ENCODE peak calls at places on chromosomes 13 and 19, in ten cellular contexts. One of them, this sample, is unnamed.

GRCh38 chr19:51586103-51586728 is 15.1 kb downstream of the ZNF175 start:
- DNase-seq in lower lobe of right lung: no peak
- DNase-seq in heart right ventricle: no peak
- DNase-seq in gastrocnemius medialis: no peak
- DNase-seq in suprapubic skin: no peak
- DNase-seq in AG04450: no peak
- DNase-seq in left ventricle myocardium inferior: no peak
- DNase-seq in spleen: no peak
- DNase-seq in tibial nerve: no peak
- DNase-seq in IMR-90: no peak
- DNase-seq in this sample: no peak

GRCh38 chr13:38624822-38625221 is 62.1 kb upstream of the FREM2 start:
- DNase-seq in lower lobe of right lung: no peak
- DNase-seq in heart right ventricle: no peak
- DNase-seq in gastrocnemius medialis: no peak
- DNase-seq in suprapubic skin: no peak
- DNase-seq in AG04450: no peak
- DNase-seq in left ventricle myocardium inferior: no peak
- DNase-seq in spleen: no peak
- DNase-seq in tibial nerve: no peak
- DNase-seq in IMR-90: no peak
- DNase-seq in this sample: no peak

GRCh38 chr13:80214521-80214941 is 126.4 kb downstream of the SPRY2 start:
- DNase-seq in lower lobe of right lung: no peak
- DNase-seq in heart right ventricle: no peak
- DNase-seq in gastrocnemius medialis: no peak
- DNase-seq in suprapubic skin: no peak
- DNase-seq in AG04450: peak
- DNase-seq in left ventricle myocardium inferior: no peak
- DNase-seq in spleen: no peak
- DNase-seq in tibial nerve: no peak
- DNase-seq in IMR-90: peak
- DNase-seq in this sample: no peak

GRCh38 chr19:37979547-37980082 is 72.6 kb downstream of the SIPA1L3 start:
- DNase-seq in lower lobe of right lung: peak
- DNase-seq in heart right ventricle: no peak
- DNase-seq in gastrocnemius medialis: no peak
- DNase-seq in suprapubic skin: no peak
- DNase-seq in AG04450: no peak
- DNase-seq in left ventricle myocardium inferior: no peak
- DNase-seq in spleen: peak
- DNase-seq in tibial nerve: no peak
- DNase-seq in IMR-90: no peak
- DNase-seq in this sample: no peak

GRCh38 chr13:28754698-28755545 is 36.2 kb upstream of the SLC46A3 start:
- DNase-seq in lower lobe of right lung: no peak
- DNase-seq in heart right ventricle: peak
- DNase-seq in gastrocnemius medialis: no peak
- DNase-seq in suprapubic skin: no peak
- DNase-seq in AG04450: no peak
- DNase-seq in left ventricle myocardium inferior: peak
- DNase-seq in spleen: peak
- DNase-seq in tibial nerve: no peak
- DNase-seq in IMR-90: peak
- DNase-seq in this sample: no peak

GRCh38 chr19:13026478-13026999 is 31.3 kb downstream of the NFIX start:
- DNase-seq in lower lobe of right lung: no peak
- DNase-seq in heart right ventricle: no peak
- DNase-seq in gastrocnemius medialis: peak
- DNase-seq in suprapubic skin: no peak
- DNase-seq in AG04450: no peak
- DNase-seq in left ventricle myocardium inferior: no peak
- DNase-seq in spleen: no peak
- DNase-seq in tibial nerve: no peak
- DNase-seq in IMR-90: peak
- DNase-seq in this sample: peak

GRCh38 chr19:13846533-13847032 is 30.4 kb upstream of the NANOS3 start:
- DNase-seq in lower lobe of right lung: peak
- DNase-seq in heart right ventricle: peak
- DNase-seq in gastrocnemius medialis: peak
- DNase-seq in suprapubic skin: peak
- DNase-seq in AG04450: no peak
- DNase-seq in left ventricle myocardium inferior: peak
- DNase-seq in spleen: peak
- DNase-seq in tibial nerve: peak
- DNase-seq in IMR-90: peak
- DNase-seq in this sample: peak

GRCh38 chr13:107866666-107867623 is 348.4 kb downstream of the LIG4 start:
- DNase-seq in lower lobe of right lung: no peak
- DNase-seq in heart right ventricle: no peak
- DNase-seq in gastrocnemius medialis: no peak
- DNase-seq in suprapubic skin: no peak
- DNase-seq in AG04450: no peak
- DNase-seq in left ventricle myocardium inferior: no peak
- DNase-seq in spleen: no peak
- DNase-seq in tibial nerve: no peak
- DNase-seq in IMR-90: peak
- DNase-seq in this sample: no peak

GRCh38 chr13:27933580-27934328 is 14.0 kb downstream of the PDX1 start:
- DNase-seq in lower lobe of right lung: no peak
- DNase-seq in heart right ventricle: no peak
- DNase-seq in gastrocnemius medialis: no peak
- DNase-seq in suprapubic skin: no peak
- DNase-seq in AG04450: no peak
- DNase-seq in left ventricle myocardium inferior: no peak
- DNase-seq in spleen: no peak
- DNase-seq in tibial nerve: no peak
- DNase-seq in IMR-90: no peak
- DNase-seq in this sample: no peak

GRCh38 chr19:31147234-31147633 is 202.0 kb downstream of the TSHZ3 start:
- DNase-seq in lower lobe of right lung: no peak
- DNase-seq in heart right ventricle: no peak
- DNase-seq in gastrocnemius medialis: no peak
- DNase-seq in suprapubic skin: no peak
- DNase-seq in AG04450: no peak
- DNase-seq in left ventricle myocardium inferior: no peak
- DNase-seq in spleen: no peak
- DNase-seq in tibial nerve: no peak
- DNase-seq in IMR-90: no peak
- DNase-seq in this sample: no peak

GRCh38 chr13:23817833-23818232 is 71.4 kb downstream of the MIPEP start:
- DNase-seq in lower lobe of right lung: no peak
- DNase-seq in heart right ventricle: no peak
- DNase-seq in gastrocnemius medialis: no peak
- DNase-seq in suprapubic skin: no peak
- DNase-seq in AG04450: no peak
- DNase-seq in left ventricle myocardium inferior: no peak
- DNase-seq in spleen: no peak
- DNase-seq in tibial nerve: no peak
- DNase-seq in IMR-90: no peak
- DNase-seq in this sample: no peak

GRCh38 chr13:99314640-99315176 is 7.5 kb upstream of the GPR183 start:
- DNase-seq in lower lobe of right lung: no peak
- DNase-seq in heart right ventricle: no peak
- DNase-seq in gastrocnemius medialis: no peak
- DNase-seq in suprapubic skin: no peak
- DNase-seq in AG04450: no peak
- DNase-seq in left ventricle myocardium inferior: no peak
- DNase-seq in spleen: no peak
- DNase-seq in tibial nerve: no peak
- DNase-seq in IMR-90: peak
- DNase-seq in this sample: no peak

GRCh38 chr13:51017516-51017915 is 93.6 kb downstream of the C13orf42 start:
- DNase-seq in lower lobe of right lung: no peak
- DNase-seq in heart right ventricle: no peak
- DNase-seq in gastrocnemius medialis: no peak
- DNase-seq in suprapubic skin: no peak
- DNase-seq in AG04450: no peak
- DNase-seq in left ventricle myocardium inferior: no peak
- DNase-seq in spleen: no peak
- DNase-seq in tibial nerve: no peak
- DNase-seq in IMR-90: no peak
- DNase-seq in this sample: no peak

GRCh38 chr13:49733181-49733951 is 42.1 kb upstream of the EBPL start:
- DNase-seq in lower lobe of right lung: peak
- DNase-seq in heart right ventricle: no peak
- DNase-seq in gastrocnemius medialis: peak
- DNase-seq in suprapubic skin: no peak
- DNase-seq in AG04450: no peak
- DNase-seq in left ventricle myocardium inferior: no peak
- DNase-seq in spleen: no peak
- DNase-seq in tibial nerve: no peak
- DNase-seq in IMR-90: peak
- DNase-seq in this sample: no peak

GRCh38 chr13:27821566-27821965 is 29.3 kb downstream of the GSX1 start:
- DNase-seq in lower lobe of right lung: no peak
- DNase-seq in heart right ventricle: no peak
- DNase-seq in gastrocnemius medialis: no peak
- DNase-seq in suprapubic skin: no peak
- DNase-seq in AG04450: no peak
- DNase-seq in left ventricle myocardium inferior: no peak
- DNase-seq in spleen: no peak
- DNase-seq in tibial nerve: no peak
- DNase-seq in IMR-90: no peak
- DNase-seq in this sample: no peak

GRCh38 chr13:78298657-78299056 is 304.7 kb downstream of the POU4F1 start:
- DNase-seq in lower lobe of right lung: no peak
- DNase-seq in heart right ventricle: no peak
- DNase-seq in gastrocnemius medialis: no peak
- DNase-seq in suprapubic skin: no peak
- DNase-seq in AG04450: no peak
- DNase-seq in left ventricle myocardium inferior: no peak
- DNase-seq in spleen: no peak
- DNase-seq in tibial nerve: no peak
- DNase-seq in IMR-90: no peak
- DNase-seq in this sample: no peak

GRCh38 chr13:26965976-26966375 is 205.4 kb upstream of the GPR12 start:
- DNase-seq in lower lobe of right lung: peak
- DNase-seq in heart right ventricle: peak
- DNase-seq in gastrocnemius medialis: no peak
- DNase-seq in suprapubic skin: no peak
- DNase-seq in AG04450: peak
- DNase-seq in left ventricle myocardium inferior: peak
- DNase-seq in spleen: no peak
- DNase-seq in tibial nerve: no peak
- DNase-seq in IMR-90: peak
- DNase-seq in this sample: no peak

GRCh38 chr13:70634893-70635292 is 526.6 kb upstream of the KLHL1 start:
- DNase-seq in lower lobe of right lung: no peak
- DNase-seq in heart right ventricle: no peak
- DNase-seq in gastrocnemius medialis: no peak
- DNase-seq in suprapubic skin: no peak
- DNase-seq in AG04450: no peak
- DNase-seq in left ventricle myocardium inferior: no peak
- DNase-seq in spleen: no peak
- DNase-seq in tibial nerve: no peak
- DNase-seq in IMR-90: no peak
- DNase-seq in this sample: no peak

GRCh38 chr19:52307275-52307674 is 10.3 kb downstream of the ZNF480 start:
- DNase-seq in lower lobe of right lung: no peak
- DNase-seq in heart right ventricle: no peak
- DNase-seq in gastrocnemius medialis: no peak
- DNase-seq in suprapubic skin: no peak
- DNase-seq in AG04450: no peak
- DNase-seq in left ventricle myocardium inferior: no peak
- DNase-seq in spleen: no peak
- DNase-seq in tibial nerve: no peak
- DNase-seq in IMR-90: peak
- DNase-seq in this sample: no peak

GRCh38 chr19:15244106-15244803 is 12.0 kb upstream of the EPHX3 start:
- DNase-seq in lower lobe of right lung: no peak
- DNase-seq in heart right ventricle: no peak
- DNase-seq in gastrocnemius medialis: no peak
- DNase-seq in suprapubic skin: no peak
- DNase-seq in AG04450: no peak
- DNase-seq in left ventricle myocardium inferior: no peak
- DNase-seq in spleen: no peak
- DNase-seq in tibial nerve: no peak
- DNase-seq in IMR-90: no peak
- DNase-seq in this sample: no peak
- TF ChIP-seq CTCF in lower lobe of right lung: no peak
- TF ChIP-seq CTCF in heart right ventricle: no peak
- TF ChIP-seq CTCF in gastrocnemius medialis: no peak
- TF ChIP-seq CTCF in suprapubic skin: no peak
- TF ChIP-seq CTCF in AG04450: no peak
- TF ChIP-seq CTCF in left ventricle myocardium inferior: no peak
- TF ChIP-seq CTCF in spleen: no peak
- TF ChIP-seq CTCF in tibial nerve: no peak
- TF ChIP-seq CTCF in IMR-90: no peak
- TF ChIP-seq CTCF in this sample: no peak

GRCh38 chr19:33438987-33439781 is 65.7 kb downstream of the CEBPG start:
- DNase-seq in lower lobe of right lung: peak
- DNase-seq in heart right ventricle: no peak
- DNase-seq in gastrocnemius medialis: no peak
- DNase-seq in suprapubic skin: no peak
- DNase-seq in AG04450: no peak
- DNase-seq in left ventricle myocardium inferior: peak
- DNase-seq in spleen: peak
- DNase-seq in tibial nerve: no peak
- DNase-seq in IMR-90: no peak
- DNase-seq in this sample: no peak
- H3K4me3 ChIP-seq in lower lobe of right lung: no peak
- H3K4me3 ChIP-seq in heart right ventricle: no peak
- H3K4me3 ChIP-seq in gastrocnemius medialis: no peak
- H3K4me3 ChIP-seq in suprapubic skin: no peak
- H3K4me3 ChIP-seq in AG04450: no peak
- H3K4me3 ChIP-seq in left ventricle myocardium inferior: no peak
- H3K4me3 ChIP-seq in spleen: no peak
- H3K4me3 ChIP-seq in tibial nerve: no peak
- H3K4me3 ChIP-seq in IMR-90: no peak
- H3K4me3 ChIP-seq in this sample: no peak

DNA sequence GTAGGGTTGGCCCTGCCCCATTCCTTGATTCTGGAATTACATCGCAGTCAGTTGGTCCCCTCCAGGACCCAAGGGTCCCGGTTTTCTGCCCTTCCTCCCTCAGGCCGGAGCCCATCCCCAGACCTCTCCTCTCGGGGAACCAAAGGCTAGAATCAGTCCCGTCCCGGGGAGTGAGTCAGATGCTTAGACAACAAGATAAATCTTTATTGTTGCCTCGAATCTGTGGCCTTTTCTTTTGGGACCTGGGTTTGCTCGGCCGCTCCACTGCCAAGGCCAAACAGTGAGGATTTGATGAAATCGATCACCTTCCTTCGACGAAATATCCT is 258 bp upstream of the RASIP1 start:
- DNase-seq in lower lobe of right lung: no peak
- DNase-seq in heart right ventricle: no peak
- DNase-seq in gastrocnemius medialis: no peak
- DNase-seq in suprapubic skin: no peak
- DNase-seq in AG04450: no peak
- DNase-seq in left ventricle myocardium inferior: no peak
- DNase-seq in spleen: no peak
- DNase-seq in tibial nerve: no peak
- DNase-seq in IMR-90: no peak
- DNase-seq in this sample: no peak
- H3K27ac ChIP-seq in lower lobe of right lung: peak
- H3K27ac ChIP-seq in heart right ventricle: peak
- H3K27ac ChIP-seq in gastrocnemius medialis: peak
- H3K27ac ChIP-seq in suprapubic skin: peak
- H3K27ac ChIP-seq in AG04450: no peak
- H3K27ac ChIP-seq in left ventricle myocardium inferior: peak
- H3K27ac ChIP-seq in spleen: peak
- H3K27ac ChIP-seq in tibial nerve: peak
- H3K27ac ChIP-seq in IMR-90: no peak
- H3K27ac ChIP-seq in this sample: no peak

GRCh38 chr13:32587014-32587773 is 942 bp downstream of the PDS5B start:
- DNase-seq in lower lobe of right lung: peak
- DNase-seq in heart right ventricle: peak
- DNase-seq in gastrocnemius medialis: peak
- DNase-seq in suprapubic skin: peak
- DNase-seq in AG04450: no peak
- DNase-seq in left ventricle myocardium inferior: peak
- DNase-seq in spleen: peak
- DNase-seq in tibial nerve: peak
- DNase-seq in IMR-90: peak
- DNase-seq in this sample: peak
- TF ChIP-seq CTCF in lower lobe of right lung: no peak
- TF ChIP-seq CTCF in heart right ventricle: no peak
- TF ChIP-seq CTCF in gastrocnemius medialis: no peak
- TF ChIP-seq CTCF in suprapubic skin: no peak
- TF ChIP-seq CTCF in AG04450: no peak
- TF ChIP-seq CTCF in left ventricle myocardium inferior: no peak
- TF ChIP-seq CTCF in spleen: no peak
- TF ChIP-seq CTCF in tibial nerve: peak
- TF ChIP-seq CTCF in IMR-90: no peak
- TF ChIP-seq CTCF in this sample: no peak

This sample was measured in tibial artery.